ENCODE peak calls at places on chromosomes 6 and 20, in five cellular contexts. D, W, T, C and S are unnamed samples.

GRCh38 chr6:2611092-2611491 is 139.6 kb downstream of the MYLK4 start:
- DNase-seq in D (no peak), W (peak), T (peak), C (no peak), S (no peak)

GRCh38 chr6:96499781-96500180 is 21.8 kb upstream of the UFL1 start:
- DNase-seq in D (no peak), W (no peak), T (no peak), C (no peak), S (no peak)

GRCh38 chr20:35737865-35738333 is 4.2 kb downstream of the RBM39 start:
- DNase-seq in D (no peak), W (no peak), T (no peak), C (no peak), S (no peak)

GRCh38 chr6:34333858-34334257 is 58.6 kb downstream of the NUDT3 start:
- DNase-seq in D (no peak), W (no peak), T (no peak), C (no peak), S (no peak)

GRCh38 chr6:74408844-74409243 is 712.8 kb downstream of the CD109 start:
- DNase-seq in D (no peak), W (peak), T (peak), C (no peak), S (no peak)

GRCh38 chr20:59746155-59746554 is 141.8 kb downstream of the PHACTR3 start:
- DNase-seq in D (peak), W (no peak), T (no peak), C (no peak), S (no peak)

GRCh38 chr20:64033981-64034493 is 1.9 kb upstream of the C20orf204 start:
- DNase-seq in D (no peak), W (no peak), T (peak), C (no peak), S (no peak)

GRCh38 chr6:33908025-33908424 is 104.2 kb upstream of the MLN start:
- DNase-seq in D (no peak), W (no peak), T (no peak), C (no peak), S (no peak)

GRCh38 chr6:151388997-151389639 is 2.2 kb downstream of the ZBTB2 start:
- DNase-seq in D (no peak), W (no peak), T (no peak), C (no peak), S (no peak)

DNA sequence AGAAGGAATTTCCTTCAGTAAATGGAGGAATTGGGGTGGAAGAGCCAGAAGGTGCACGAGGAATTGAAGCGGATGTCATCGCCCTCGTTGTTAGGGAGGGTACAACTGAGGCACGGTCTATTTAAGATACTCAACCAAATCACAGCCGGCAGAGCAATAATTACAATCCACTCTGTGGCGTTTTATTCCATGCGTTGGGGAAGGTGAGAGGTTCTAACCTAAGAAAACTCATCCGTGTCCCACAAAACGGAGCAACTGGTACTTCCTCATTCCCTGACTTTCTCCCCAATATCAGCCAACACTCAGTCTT is 802 bp upstream of the RRBP1 start:
- DNase-seq in D (no peak), W (no peak), T (no peak), C (no peak), S (no peak)
- TF ChIP-seq CTCF in D (no peak), W (no peak), T (no peak), C (no peak), S (no peak)

DNA sequence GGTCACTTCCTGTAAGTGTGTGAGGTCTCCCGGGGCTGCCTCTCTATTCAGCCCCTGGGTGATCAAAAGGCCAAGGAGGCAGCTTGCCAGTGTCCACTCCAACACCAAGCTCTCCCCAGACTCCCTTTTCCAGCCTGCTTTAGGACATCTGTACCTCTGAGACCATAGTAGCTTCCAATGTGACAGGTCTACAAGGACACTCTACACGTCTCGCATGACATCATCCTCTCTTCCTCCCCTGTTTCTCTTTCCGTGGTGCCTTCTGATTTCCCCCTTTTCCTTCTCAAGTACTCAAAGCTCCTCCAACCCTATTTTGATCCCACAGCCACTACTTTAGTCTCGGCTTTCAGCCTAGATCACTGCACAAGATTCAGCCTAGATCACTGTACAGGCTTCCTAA is 26.4 kb downstream of the HLA-F start:
- DNase-seq in D (no peak), W (no peak), T (no peak), C (no peak), S (no peak)
- H3K4me3 ChIP-seq in D (peak), W (no peak), T (peak), C (peak), S (no peak)

GRCh38 chr6:159969204-159969912 is 476 bp downstream of the IGF2R start:
- DNase-seq in D (peak), W (no peak), T (peak), C (peak), S (no peak)

GRCh38 chr6:159970659-159971063 is 1.8 kb downstream of the IGF2R start:
- DNase-seq in D (no peak), W (no peak), T (no peak), C (no peak), S (no peak)

GRCh38 chr6:159969921-159970320 is 1.0 kb downstream of the IGF2R start:
- DNase-seq in D (peak), W (peak), T (peak), C (no peak), S (no peak)

GRCh38 chr6:159966981-159967380 is 1.9 kb upstream of the IGF2R start:
- DNase-seq in D (no peak), W (no peak), T (peak), C (no peak), S (no peak)

GRCh38 chr6:159968295-159969203 is at the start of gene IGF2R:
- DNase-seq in D (peak), W (peak), T (peak), C (peak), S (no peak)
- TF ChIP-seq CTCF in D (no peak), W (peak), T (peak), C (no peak), S (no peak)

GRCh38 chr6:168528457-168529095 is 87.6 kb downstream of the SMOC2 start:
- DNase-seq in D (no peak), W (no peak), T (no peak), C (no peak), S (no peak)
- H3K4me3 ChIP-seq in D (no peak), W (no peak), T (no peak), C (no peak), S (no peak)